ENCODE peak calls at places on chromosome X, in eight cellular contexts. W, O, K, C, E, Y, S and Z are unnamed samples.

GRCh38 chrX:13398073-13398823 is 78.4 kb upstream of the ATXN3L start:
- DNase-seq in O (peak; percentile 99), C (no peak), S (peak; percentile 16), K (peak; percentile 45), W (no peak), Y (no peak), E (no peak), Z (no peak)

GRCh38 chrX:74419861-74420193 is 1.5 kb upstream of the SLC16A2 start:
- DNase-seq in W (peak; percentile 17), K (no peak), O (no peak), Y (no peak), E (no peak), S (no peak), C (peak; percentile 7), Z (no peak)

GRCh38 chrX:7086384-7086783 is 61.1 kb upstream of the STS start:
- DNase-seq in W (no peak), E (no peak), Y (no peak), K (no peak), C (peak; percentile 4), O (no peak), S (no peak), Z (no peak)

GRCh38 chrX:40644821-40645358 is 2.5 kb downstream of the CXorf38 start:
- DNase-seq in K (peak; percentile 57), E (peak; percentile 27), S (peak; percentile 14), Y (peak; percentile 4), O (peak; percentile 6), C (peak; percentile 67), W (peak; percentile 57), Z (peak; percentile 60)

GRCh38 chrX:44432641-44433040 is 89.2 kb upstream of the EFHC2 start:
- DNase-seq in Y (no peak), C (no peak), W (no peak), S (no peak), E (no peak), O (no peak), K (no peak), Z (no peak)

GRCh38 chrX:133414399-133415275 is 652 bp downstream of the GPC4 start:
- DNase-seq in K (peak; percentile 49), E (peak; percentile 51), S (peak; percentile 31), W (peak; percentile 39), Y (no peak), C (no peak), O (peak; percentile 7), Z (peak; percentile 61)

GRCh38 chrX:46953597-46953996 is 41.4 kb downstream of the JADE3 start:
- DNase-seq in S (no peak), W (no peak), O (peak; percentile 24), E (no peak), C (no peak), Y (no peak), K (no peak), Z (no peak)

GRCh38 chrX:42119076-42119475 is 195.7 kb upstream of the CASK start:
- DNase-seq in K (no peak), O (peak; percentile 86), Y (no peak), C (no peak), S (no peak), W (no peak), E (no peak), Z (no peak)

GRCh38 chrX:119981286-119982070 is 37.9 kb upstream of the NKAP start:
- DNase-seq in S (no peak), O (peak; percentile 47), E (peak; percentile 61), C (no peak), Y (no peak), K (no peak), W (peak; percentile 2), Z (no peak)

GRCh38 chrX:108443065-108443464 is 3.4 kb downstream of the COL4A5 start:
- DNase-seq in W (no peak), E (no peak), C (no peak), S (no peak), K (no peak), Y (no peak), O (no peak), Z (no peak)

GRCh38 chrX:150768580-150769190 is 75.5 kb downstream of the MTMR1 start:
- DNase-seq in W (no peak), K (no peak), Y (no peak), O (no peak), C (no peak), S (no peak), E (no peak), Z (no peak)

GRCh38 chrX:15233416-15234015 is 36.4 kb downstream of the ASB9 start:
- DNase-seq in E (no peak), O (no peak), K (no peak), W (no peak), C (no peak), Y (no peak), S (no peak), Z (no peak)

GRCh38 chrX:110038900-110039299 is 36.0 kb downstream of the TMEM164 start:
- DNase-seq in O (no peak), E (no peak), Y (no peak), K (no peak), C (no peak), S (no peak), W (no peak), Z (no peak)

GRCh38 chrX:16585486-16586370 is 64.2 kb upstream of the S100G start:
- DNase-seq in E (no peak), S (no peak), O (no peak), K (no peak), C (no peak), W (no peak), Y (no peak), Z (no peak)
- H3K27ac ChIP-seq in E (no peak overlapping the region), S (no peak overlapping the region), O (no peak overlapping the region), K (no peak overlapping the region), C (no peak overlapping the region), W (no peak overlapping the region), Y (no peak overlapping the region), Z (no peak overlapping the region)

GRCh38 chrX:70476934-70477733 is 32.5 kb downstream of the DLG3 start:
- DNase-seq in S (peak; percentile 6), O (peak; percentile 53), Y (no peak), E (no peak), C (no peak), K (no peak), W (peak; percentile 54), Z (peak; percentile 60)
- H3K4me1 ChIP-seq in S (peaks cover 27% of the 10 kb centered on the region), O (peaks cover 46% of the 10 kb centered on the region), Y (no peaks in the 10 kb centered on the region), E (no peaks in the 10 kb centered on the region), C (no peaks in the 10 kb centered on the region), K (peaks cover 28% of the 10 kb centered on the region), W (peaks cover 16% of the 10 kb centered on the region), Z (peaks cover 13% of the 10 kb centered on the region)

GRCh38 chrX:153928846-153929245 is 2.8 kb upstream of the ARHGAP4 start:
- DNase-seq in C (no peak), O (no peak), K (no peak), S (no peak), E (no peak), Y (no peak), W (no peak), Z (no peak)
- H3K27ac ChIP-seq in C (peak overlapping the region; percentile 10), O (peak overlapping the region; percentile 65), K (peak overlapping the region; percentile 95), S (peak overlapping the region; percentile 78), E (peak overlapping the region; percentile 70), Y (peak overlapping the region; percentile 45), W (no peak overlapping the region), Z (no peak overlapping the region)

GRCh38 chrX:68912113-68912980 is 83.5 kb downstream of the EFNB1 start:
- DNase-seq in O (no peak), K (no peak), C (no peak), W (no peak), Y (no peak), E (no peak), S (no peak), Z (peak; percentile 34)

GRCh38 chrX:68909945-68910344 is 81.1 kb downstream of the EFNB1 start:
- DNase-seq in E (no peak), O (no peak), C (no peak), Y (no peak), K (no peak), S (no peak), W (no peak), Z (no peak)

GRCh38 chrX:68914337-68914989 is 85.6 kb downstream of the EFNB1 start:
- DNase-seq in W (no peak), E (no peak), O (no peak), S (no peak), Y (no peak), K (no peak), C (no peak), Z (no peak)

GRCh38 chrX:68915778-68916177 is 87.0 kb downstream of the EFNB1 start:
- DNase-seq in O (no peak), Y (no peak), S (no peak), K (no peak), E (no peak), W (no peak), C (no peak), Z (peak; percentile 3)

GRCh38 chrX:68910743-68911142 is 81.9 kb downstream of the EFNB1 start:
- DNase-seq in S (no peak), Y (no peak), C (no peak), E (no peak), O (no peak), K (no peak), W (no peak), Z (no peak)
- H3K4me1 ChIP-seq in S (peaks cover 5% of the 10 kb centered on the region), Y (no peaks in the 10 kb centered on the region), C (no peaks in the 10 kb centered on the region), E (peaks cover 12% of the 10 kb centered on the region), O (no peaks in the 10 kb centered on the region), K (no peaks in the 10 kb centered on the region), W (no peaks in the 10 kb centered on the region), Z (peaks cover 4% of the 10 kb centered on the region)

GRCh38 chrX:30892591-30892990 is 3.5 kb upstream of the TAB3 start:
- DNase-seq in C (no peak), O (no peak), Y (no peak), E (no peak), K (no peak), S (no peak), W (no peak), Z (no peak)

GRCh38 chrX:30893206-30893605 is 4.2 kb upstream of the TAB3 start:
- DNase-seq in O (no peak), Y (no peak), K (no peak), E (no peak), W (no peak), C (no peak), S (no peak), Z (no peak)

GRCh38 chrX:30898886-30899285 is 9.8 kb upstream of the TAB3 start:
- DNase-seq in O (no peak), W (no peak), K (no peak), S (no peak), C (no peak), E (no peak), Y (no peak), Z (no peak)

GRCh38 chrX:30900227-30900626 is 11.2 kb upstream of the TAB3 start:
- DNase-seq in K (no peak), Y (no peak), E (no peak), C (no peak), O (no peak), S (no peak), W (no peak), Z (no peak)

GRCh38 chrX:30895331-30895730 is 6.3 kb upstream of the TAB3 start:
- DNase-seq in W (no peak), Y (no peak), K (no peak), E (no peak), O (no peak), S (no peak), C (no peak), Z (no peak)
- H3K27ac ChIP-seq in W (no peak overlapping the region), Y (no peak overlapping the region), K (no peak overlapping the region), E (no peak overlapping the region), O (no peak overlapping the region), S (no peak overlapping the region), C (no peak overlapping the region), Z (no peak overlapping the region)

GRCh38 chrX:148541461-148541983 is 41.1 kb downstream of the AFF2 start:
- DNase-seq in E (no peak), S (no peak), O (no peak), Y (no peak), K (no peak), C (no peak), W (no peak), Z (no peak)
- H3K4me1 ChIP-seq in E (no peaks in the 10 kb centered on the region), S (no peaks in the 10 kb centered on the region), O (no peaks in the 10 kb centered on the region), Y (no peaks in the 10 kb centered on the region), K (no peaks in the 10 kb centered on the region), C (no peaks in the 10 kb centered on the region), W (no peaks in the 10 kb centered on the region), Z (no peaks in the 10 kb centered on the region)

GRCh38 chrX:32443841-32444240 is 767.5 kb downstream of the DMD start:
- DNase-seq in C (no peak), E (no peak), S (no peak), Y (no peak), K (no peak), W (no peak), O (no peak), Z (no peak)
- H3K27ac ChIP-seq in C (no peak overlapping the region), E (no peak overlapping the region), S (no peak overlapping the region), Y (no peak overlapping the region), K (no peak overlapping the region), W (no peak overlapping the region), O (no peak overlapping the region), Z (no peak overlapping the region)